ENCODE peak calls at places on chromosomes 4 and X, in four cellular contexts. I is NCI-H446, Q is mucosa of descending colon, D is putamen. L is an unnamed sample.

GRCh38 chrX:52577464-52578173 is 60.8 kb upstream of the XAGE1B start:
- DNase-seq in I (no peak), Q (peak; percentile 75), D (no peak), L (no peak)

GRCh38 chrX:115897956-115898355 is 272.6 kb upstream of the AGTR2 start:
- DNase-seq in I (no peak), Q (no peak), D (no peak), L (no peak)

GRCh38 chrX:134623293-134624045 is 34.8 kb downstream of the PLAC1 start:
- DNase-seq in I (no peak), Q (no peak), D (no peak), L (no peak)

GRCh38 chr4:115128037-115128436 is 14.6 kb upstream of the NDST4 start:
- DNase-seq in I (no peak), Q (no peak), D (no peak), L (no peak)

GRCh38 chr4:57280481-57280880 is 170.3 kb upstream of the IGFBP7 start:
- DNase-seq in I (no peak), Q (no peak), D (no peak), L (no peak)

GRCh38 chrX:141642979-141643378 is 53.5 kb downstream of the SPANXA2 start:
- DNase-seq in I (no peak), Q (no peak), D (no peak), L (no peak)

GRCh38 chr4:9898596-9899345 is 117.3 kb downstream of the DRD5 start:
- DNase-seq in I (peak; percentile 1), Q (peak; percentile 50), D (peak; percentile 19), L (no peak)

GRCh38 chr4:174377613-174378012 is 93.9 kb downstream of the CEP44 start:
- DNase-seq in I (no peak), Q (no peak), D (no peak), L (no peak)

GRCh38 chr4:108947526-108947925 is 184.7 kb upstream of the ETNPPL start:
- DNase-seq in I (no peak), Q (no peak), D (no peak), L (no peak)

GRCh38 chr4:128107766-128108165 is 46.7 kb downstream of the LARP1B start:
- DNase-seq in I (no peak), Q (no peak), D (no peak), L (no peak)

GRCh38 chrX:115889121-115889890 is 281.2 kb upstream of the AGTR2 start:
- DNase-seq in I (no peak), Q (no peak), D (no peak), L (no peak)

GRCh38 chrX:2689773-2690666 is 1.1 kb upstream of the CD99 start:
- DNase-seq in I (no peak), Q (peak; percentile 79), D (no peak), L (no peak)

GRCh38 chr4:126051709-126052424 is 737.1 kb downstream of the FAT4 start:
- DNase-seq in I (peak; percentile 33), Q (no peak), D (peak; percentile 74), L (no peak)